ENCODE peak calls at places on chromosomes 2 and 18, in four cellular contexts. J, M, C and K are unnamed samples.

GRCh38 chr2:231662811-231663457 is 45.4 kb upstream of the PTMA start:
- DNase-seq in J (no peak), M (no peak), C (no peak), K (no peak)

GRCh38 chr18:14179306-14179705 is 47.1 kb upstream of the ZNF519 start:
- DNase-seq in J (no peak), M (no peak), C (no peak), K (no peak)

GRCh38 chr2:128618642-128619041 is 300.0 kb upstream of the HS6ST1 start:
- DNase-seq in J (no peak), M (no peak), C (no peak), K (no peak)

GRCh38 chr18:8165095-8165494 is 444.1 kb upstream of the RAB12 start:
- DNase-seq in J (no peak), M (no peak), C (no peak), K (no peak)

GRCh38 chr2:235898766-235899165 is 269.4 kb downstream of the GBX2 start:
- DNase-seq in J (no peak), M (no peak), C (peak), K (no peak)

GRCh38 chr18:77008006-77008405 is 124.6 kb downstream of the MBP start:
- DNase-seq in J (no peak), M (no peak), C (no peak), K (no peak)

GRCh38 chr2:233643128-233643527 is 6.9 kb downstream of the UGT1A10 start:
- DNase-seq in J (peak), M (peak), C (no peak), K (peak)

GRCh38 chr2:72131916-72132841 is 15.5 kb downstream of the CYP26B1 start:
- DNase-seq in J (peak), M (no peak), C (no peak), K (no peak)

GRCh38 chr2:1011018-1011405 is 60.4 kb downstream of the SNTG2 start:
- DNase-seq in J (no peak), M (no peak), C (no peak), K (no peak)

GRCh38 chr2:203016716-203017115 is 2.0 kb downstream of the NBEAL1 start:
- DNase-seq in J (no peak), M (no peak), C (no peak), K (no peak)

GRCh38 chr2:231900486-231900942 is 25.7 kb downstream of the NPPC start:
- DNase-seq in J (peak), M (peak), C (peak), K (peak)

GRCh38 chr2:138078153-138078552 is 113.9 kb downstream of the HNMT start:
- DNase-seq in J (no peak), M (no peak), C (no peak), K (no peak)

GRCh38 chr2:241885701-241886643 is 16.4 kb downstream of the RTP5 start:
- DNase-seq in J (no peak), M (no peak), C (no peak), K (no peak)

GRCh38 chr2:231640229-231640628 is 47.6 kb downstream of the TEX44 start:
- DNase-seq in J (no peak), M (no peak), C (no peak), K (no peak)

GRCh38 chr18:23077493-23078256 is 57.6 kb upstream of the CABLES1 start:
- DNase-seq in J (no peak), M (no peak), C (no peak), K (peak)

GRCh38 chr2:127670055-127670956 is 5.0 kb downstream of the LIMS2 start:
- DNase-seq in J (no peak), M (no peak), C (no peak), K (no peak)

GRCh38 chr2:133421516-133422324 is 146.5 kb downstream of the NCKAP5 start:
- DNase-seq in J (no peak), M (no peak), C (peak), K (peak)

DNA sequence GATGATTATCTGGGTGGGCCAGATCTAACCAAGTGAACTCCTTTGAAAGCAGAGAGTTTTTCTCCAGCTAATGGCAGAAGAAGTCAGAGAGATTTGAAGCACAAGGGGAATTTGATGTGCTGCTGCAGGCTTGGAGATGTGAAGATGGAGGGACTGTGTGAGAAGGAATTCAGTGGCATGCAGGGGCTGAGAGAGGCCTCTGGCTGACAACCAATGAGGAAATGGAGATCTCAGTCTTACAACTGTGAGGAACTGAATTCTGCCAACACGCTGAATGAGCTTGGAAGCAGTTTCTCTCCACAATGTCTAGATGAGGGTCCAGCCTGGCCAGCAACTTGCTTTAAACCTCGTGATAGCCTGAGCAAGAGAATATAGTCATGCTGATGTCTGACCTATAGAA is 224.1 kb upstream of the DPP10 start:
- DNase-seq in J (peak), M (no peak), C (no peak), K (peak)
- H3K56ac ChIP-seq in J (no peak), M (no peak), C (no peak), K (no peak)

GRCh38 chr2:69600425-69600824 is 43.1 kb downstream of the AAK1 start:
- DNase-seq in J (no peak), M (no peak), C (no peak), K (no peak)
- H3K56ac ChIP-seq in J (no peak), M (no peak), C (no peak), K (no peak)

GRCh38 chr18:35139517-35139916 is 98.3 kb downstream of the MAPRE2 start:
- DNase-seq in J (no peak), M (no peak), C (no peak), K (no peak)

GRCh38 chr18:35136248-35136647 is 95.0 kb downstream of the MAPRE2 start:
- DNase-seq in J (no peak), M (no peak), C (no peak), K (no peak)

GRCh38 chr18:35137632-35138031 is 96.4 kb downstream of the MAPRE2 start:
- DNase-seq in J (no peak), M (no peak), C (no peak), K (no peak)

GRCh38 chr18:35141077-35141476 is 99.8 kb upstream of the ZNF397 start:
- DNase-seq in J (no peak), M (no peak), C (no peak), K (no peak)

GRCh38 chr18:35138773-35139172 is 97.6 kb downstream of the MAPRE2 start:
- DNase-seq in J (no peak), M (no peak), C (no peak), K (no peak)
- H3K56ac ChIP-seq in J (no peak), M (no peak), C (no peak), K (no peak)

GRCh38 chr2:217880490-217880889 is 122.3 kb downstream of the TNS1 start:
- DNase-seq in J (no peak), M (no peak), C (no peak), K (peak)
- H3K56ac ChIP-seq in J (no peak), M (no peak), C (no peak), K (no peak)

DNA sequence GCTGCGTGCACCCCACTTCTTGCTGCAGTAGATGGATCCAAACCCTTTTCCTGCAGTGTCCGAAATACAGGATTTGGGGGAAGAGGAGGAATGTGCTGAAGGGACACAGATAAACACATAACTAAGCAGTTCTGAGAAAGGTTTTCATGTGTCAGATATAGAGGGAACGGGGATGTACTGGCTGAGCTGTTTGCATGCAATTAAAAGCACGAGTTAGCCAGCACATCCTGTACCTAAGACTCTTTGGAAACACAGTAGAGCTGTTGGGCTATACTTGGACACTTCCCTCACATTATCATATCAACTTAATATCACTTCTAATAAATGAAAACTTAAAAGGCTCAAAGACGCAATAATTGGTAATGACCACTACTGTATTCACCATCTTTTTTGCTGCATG is 377.4 kb downstream of the XIRP2 start:
- DNase-seq in J (no peak), M (no peak), C (no peak), K (no peak)
- H3K56ac ChIP-seq in J (no peak), M (no peak), C (no peak), K (no peak)